ENCODE peak calls at places on chromosome 6, in six cellular contexts. M is PC-3; P is CD8-positive, alpha-beta T cell; C is pancreas; S is stomach; G is adrenal gland. T is an unnamed sample. For H3K4me1, the result is how much of the 10 kb centered on the place peaks cover.

GRCh38 chr6:119034827-119035458 is 43.5 kb downstream of the FAM184A start:
- DNase-seq in S (no peak), C (no peak), G (no peak), M (no peak), P (no peak), T (no peak)

GRCh38 chr6:74578339-74578738 is 627.5 kb downstream of the COL12A1 start:
- DNase-seq in S (no peak), C (no peak), G (no peak), M (peak), P (no peak), T (no peak)

GRCh38 chr6:105429676-105430075 is 26.8 kb upstream of the PREP start:
- DNase-seq in G (no peak), P (no peak), C (no peak), M (no peak), S (no peak), T (no peak)

GRCh38 chr6:2450546-2450945 is 205.1 kb upstream of the GMDS start:
- DNase-seq in C (peak), S (peak), G (peak), M (peak), P (no peak), T (peak)

GRCh38 chr6:1240766-1241165 is 71.1 kb upstream of the FOXQ1 start:
- DNase-seq in C (no peak), M (peak), G (no peak), S (no peak), P (no peak), T (no peak)

GRCh38 chr6:63272397-63272796 is 47.4 kb downstream of the LGSN start:
- DNase-seq in G (no peak), P (no peak), S (no peak), M (peak), C (no peak), T (no peak)

GRCh38 chr6:157683707-157684106 is 139.3 kb upstream of the SNX9 start:
- DNase-seq in P (no peak), S (no peak), C (no peak), G (no peak), M (no peak), T (no peak)

GRCh38 chr6:169949501-169950097 is 198.2 kb downstream of the ERMARD start:
- DNase-seq in M (no peak), G (no peak), P (no peak), C (no peak), S (no peak), T (no peak)

GRCh38 chr6:161584051-161584450 is 310.2 kb upstream of the AGPAT4 start:
- DNase-seq in C (no peak), G (no peak), P (no peak), S (no peak), M (peak), T (no peak)

GRCh38 chr6:165222315-165223025 is 86.9 kb downstream of the C6orf118 start:
- DNase-seq in C (no peak), P (no peak), M (peak), S (no peak), G (no peak), T (no peak)

GRCh38 chr6:99495466-99495865 is 19.8 kb downstream of the USP45 start:
- DNase-seq in P (no peak), S (no peak), G (no peak), C (no peak), M (no peak), T (no peak)

GRCh38 chr6:47672816-47673215 is 25.6 kb upstream of the ADGRF4 start:
- DNase-seq in G (no peak), S (no peak), C (no peak), M (no peak), P (no peak), T (no peak)

GRCh38 chr6:146211646-146212045 is 182.8 kb downstream of the GRM1 start:
- DNase-seq in G (no peak), S (no peak), P (no peak), M (no peak), C (no peak), T (no peak)

GRCh38 chr6:86273936-86274335 is 631.2 kb upstream of the SYNCRIP start:
- DNase-seq in C (no peak), S (no peak), P (no peak), G (no peak), M (no peak), T (no peak)

GRCh38 chr6:5059036-5059896 is 25.9 kb upstream of the PPP1R3G start:
- DNase-seq in S (no peak), M (no peak), C (no peak), P (no peak), G (no peak), T (no peak)

GRCh38 chr6:34522740-34523139 is 33.4 kb downstream of the SPDEF start:
- DNase-seq in P (no peak), M (no peak), C (no peak), G (no peak), S (no peak), T (no peak)

GRCh38 chr6:4351857-4352669 is 216.7 kb upstream of the ECI2 start:
- DNase-seq in M (peak), P (no peak), C (no peak), G (peak), S (peak), T (no peak)

GRCh38 chr6:75579951-75580350 is 21.7 kb upstream of the SENP6 start:
- DNase-seq in M (no peak), S (no peak), C (no peak), G (no peak), P (no peak), T (no peak)

GRCh38 chr6:122735618-122736017 is 43.9 kb upstream of the FABP7 start:
- DNase-seq in S (no peak), M (no peak), G (no peak), C (no peak), P (no peak), T (no peak)

GRCh38 chr6:33816911-33817310 is 13.1 kb upstream of the MLN start:
- DNase-seq in S (no peak), M (no peak), C (no peak), G (no peak), P (no peak), T (no peak)

GRCh38 chr6:143592335-143592734 is 80.8 kb upstream of the FUCA2 start:
- DNase-seq in G (no peak), M (peak), P (no peak), S (no peak), C (no peak), T (no peak)

GRCh38 chr6:159042003-159042823 is 2.6 kb downstream of the TAGAP start:
- DNase-seq in G (peak), M (peak), S (peak), P (peak), C (peak), T (peak)

GRCh38 chr6:3750324-3751018 is 1.0 kb downstream of the PXDC1 start:
- DNase-seq in M (peak), S (peak), P (no peak), G (peak), C (peak), T (peak)

GRCh38 chr6:133741375-133741861 is 147.5 kb upstream of the TCF21 start:
- DNase-seq in S (no peak), P (no peak), M (no peak), G (no peak), C (no peak), T (no peak)

GRCh38 chr6:4008324-4009047 is 70.5 kb downstream of the FAM217A start:
- DNase-seq in G (no peak), S (no peak), M (peak), C (peak), P (no peak), T (peak)

GRCh38 chr6:12636336-12636735 is 80.2 kb upstream of the PHACTR1 start:
- DNase-seq in C (no peak), G (no peak), M (peak), S (no peak), P (no peak), T (no peak)

GRCh38 chr6:9204171-9204570 is 768.8 kb upstream of the SLC35B3 start:
- DNase-seq in G (peak), C (peak), P (no peak), S (no peak), M (peak), T (no peak)

GRCh38 chr6:167907837-167908681 is 81.3 kb downstream of the AFDN start:
- DNase-seq in S (no peak), C (no peak), M (peak), G (no peak), P (no peak), T (no peak)

GRCh38 chr6:157240059-157240959 is 83.0 kb downstream of the TMEM242 start:
- DNase-seq in G (no peak), M (peak), C (no peak), P (no peak), S (no peak), T (peak)

GRCh38 chr6:30743099-30744053 is 889 bp upstream of the FLOT1 start:
- DNase-seq in M (no peak), S (no peak), C (peak), P (peak), G (peak), T (peak)

GRCh38 chr6:168157272-168158007 is 78.4 kb upstream of the FRMD1 start:
- DNase-seq in G (no peak), C (no peak), S (no peak), P (no peak), M (peak), T (no peak)

GRCh38 chr6:33217681-33218080 is 9.4 kb downstream of the RING1 start:
- DNase-seq in M (no peak), P (no peak), S (no peak), G (no peak), C (no peak), T (no peak)

GRCh38 chr6:106102034-106102433 is 15.9 kb downstream of the PRDM1 start:
- DNase-seq in M (no peak), G (no peak), S (no peak), P (no peak), C (no peak), T (no peak)

GRCh38 chr6:88662163-88662580 is 301.2 kb downstream of the RNGTT start:
- DNase-seq in P (no peak), G (no peak), M (no peak), S (peak), C (no peak), T (no peak)

GRCh38 chr6:157603314-157603940 is 219.6 kb upstream of the SNX9 start:
- DNase-seq in S (no peak), C (no peak), M (no peak), P (no peak), G (no peak), T (no peak)

GRCh38 chr6:167721291-167721690 is 105.4 kb upstream of the AFDN start:
- DNase-seq in C (no peak), S (peak), M (no peak), P (no peak), G (no peak), T (no peak)

GRCh38 chr6:11754625-11755289 is 23.8 kb downstream of the ADTRP start:
- DNase-seq in P (no peak), S (no peak), C (no peak), M (no peak), G (no peak), T (no peak)

GRCh38 chr6:169837529-169838250 is 86.3 kb downstream of the ERMARD start:
- DNase-seq in M (no peak), G (peak), P (no peak), S (peak), C (no peak), T (no peak)

GRCh38 chr6:16898640-16899428 is 137.6 kb upstream of the ATXN1 start:
- DNase-seq in M (no peak), G (no peak), S (no peak), C (no peak), P (no peak), T (no peak)

GRCh38 chr6:79246891-79247290 is 12.4 kb upstream of the HMGN3 start:
- DNase-seq in G (no peak), C (no peak), S (no peak), P (no peak), M (no peak), T (no peak)

GRCh38 chr6:79250559-79250958 is 16.1 kb upstream of the HMGN3 start:
- DNase-seq in G (no peak), S (no peak), P (no peak), C (no peak), M (no peak), T (no peak)

GRCh38 chr6:79249136-79249535 is 14.7 kb upstream of the HMGN3 start:
- DNase-seq in C (no peak), M (no peak), G (no peak), P (no peak), S (no peak), T (no peak)

GRCh38 chr6:79250107-79250514 is 15.6 kb upstream of the HMGN3 start:
- DNase-seq in G (no peak), M (no peak), C (no peak), P (no peak), S (no peak), T (no peak)
- TF ChIP-seq CTCF in G (no peak), M (no peak), C (no peak), P (no peak), S (no peak), T (no peak)

GRCh38 chr6:7313505-7314165 is 636 bp upstream of the SSR1 start:
- DNase-seq in G (no peak), C (no peak), M (peak), S (no peak), P (no peak), T (peak)
- H3K4me1 ChIP-seq in G (under half), C (under half), M (under half), S (under half), P (under half), T (under half)

GRCh38 chr6:26258199-26258977 is 106.6 kb upstream of the BTN3A2 start:
- DNase-seq in M (peak), C (no peak), S (no peak), P (no peak), G (no peak), T (no peak)
- TF ChIP-seq CTCF in M (peak), C (no peak), S (no peak), P (no peak), G (no peak), T (no peak)

GRCh38 chr6:108163644-108164536 is 1.9 kb upstream of the NR2E1 start:
- DNase-seq in S (no peak), M (no peak), P (no peak), G (no peak), C (no peak), T (no peak)

GRCh38 chr6:108161724-108162282 is 4.0 kb upstream of the NR2E1 start:
- DNase-seq in P (no peak), G (no peak), C (no peak), S (no peak), M (no peak), T (no peak)

GRCh38 chr6:108164537-108164814 is 1.3 kb upstream of the NR2E1 start:
- DNase-seq in G (no peak), C (no peak), P (no peak), S (no peak), M (no peak), T (no peak)

GRCh38 chr6:108164815-108165706 is 761 bp upstream of the NR2E1 start:
- DNase-seq in G (no peak), C (no peak), P (no peak), M (no peak), S (no peak), T (no peak)

DNA sequence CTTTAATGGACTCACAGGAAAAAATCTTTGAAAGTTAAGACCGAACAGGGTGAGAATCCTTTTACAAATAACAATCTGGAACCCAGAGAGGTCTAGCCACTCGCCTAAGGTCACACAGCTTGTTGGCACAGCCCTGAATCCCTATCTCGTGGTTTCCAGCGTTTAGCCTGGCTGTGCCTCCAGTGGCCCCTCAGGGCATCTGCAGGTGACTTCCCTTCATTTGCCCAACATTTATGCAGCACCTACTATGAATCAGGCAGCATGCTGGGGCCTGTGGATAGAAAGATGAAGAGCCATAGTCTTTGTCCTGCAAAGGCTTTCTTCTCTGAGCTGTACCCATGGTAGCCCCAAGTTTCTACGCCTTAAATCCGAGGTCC is 2.6 kb upstream of the NR2E1 start:
- DNase-seq in M (peak), C (no peak), P (no peak), S (no peak), G (no peak), T (no peak)
- H3K4me1 ChIP-seq in M (under half), C (under half), P (under half), S (under half), G (under half), T (under half)

DNA sequence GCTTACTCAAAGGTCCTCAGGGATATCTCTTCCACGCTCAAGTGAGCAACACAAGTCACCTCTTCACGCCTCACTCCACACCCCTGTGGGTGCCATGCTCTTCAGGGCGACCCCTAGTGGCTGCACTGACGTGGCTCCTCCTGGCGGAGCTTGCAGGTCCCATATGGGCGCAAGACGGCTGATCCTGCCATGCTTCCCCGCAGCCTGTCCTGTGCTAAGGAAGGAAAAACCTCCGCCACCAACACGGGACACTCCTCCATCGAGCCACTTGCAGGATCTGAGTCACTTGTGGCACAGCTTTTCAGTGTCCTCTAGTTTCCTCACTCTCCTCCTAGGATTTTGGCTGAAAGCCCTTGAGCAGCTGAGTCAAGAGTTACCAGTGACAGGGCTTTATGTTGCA is 90.7 kb downstream of the KHDC1L start:
- DNase-seq in S (no peak), P (no peak), G (peak), C (peak), M (peak), T (peak)
- TF ChIP-seq CTCF in S (no peak), P (no peak), G (no peak), C (no peak), M (peak), T (no peak)

GRCh38 chr6:136696783-136697364 is 95.4 kb downstream of the MAP3K5 start:
- DNase-seq in P (no peak), G (no peak), C (no peak), S (no peak), M (no peak), T (no peak)
- H3K4me1 ChIP-seq in P (under half), G (half or more), C (half or more), S (under half), M (under half), T (under half)

GRCh38 chr6:56757585-56757984 is 114.9 kb upstream of the DST start:
- DNase-seq in S (peak), C (peak), M (peak), P (no peak), G (peak), T (no peak)
- TF ChIP-seq CTCF in S (no peak), C (peak), M (peak), P (no peak), G (peak), T (peak)

GRCh38 chr6:39848171-39848570 is 56.0 kb downstream of the DAAM2 start:
- DNase-seq in C (no peak), M (no peak), S (no peak), G (no peak), P (no peak), T (no peak)
- H3K4me1 ChIP-seq in C (under half), M (under half), S (under half), G (half or more), P (under half), T (under half)

GRCh38 chr6:36927114-36927513 is 27.4 kb upstream of the PI16 start:
- DNase-seq in M (no peak), G (no peak), S (no peak), P (no peak), C (no peak), T (no peak)

GRCh38 chr6:36929152-36929551 is 25.4 kb upstream of the PI16 start:
- DNase-seq in P (no peak), S (no peak), C (no peak), M (no peak), G (peak), T (no peak)

GRCh38 chr6:36928547-36928918 is 26.0 kb upstream of the PI16 start:
- DNase-seq in M (no peak), C (no peak), S (no peak), P (no peak), G (no peak), T (peak)

GRCh38 chr6:36926711-36927110 is 27.8 kb upstream of the PI16 start:
- DNase-seq in C (no peak), G (no peak), P (no peak), M (no peak), S (no peak), T (no peak)

DNA sequence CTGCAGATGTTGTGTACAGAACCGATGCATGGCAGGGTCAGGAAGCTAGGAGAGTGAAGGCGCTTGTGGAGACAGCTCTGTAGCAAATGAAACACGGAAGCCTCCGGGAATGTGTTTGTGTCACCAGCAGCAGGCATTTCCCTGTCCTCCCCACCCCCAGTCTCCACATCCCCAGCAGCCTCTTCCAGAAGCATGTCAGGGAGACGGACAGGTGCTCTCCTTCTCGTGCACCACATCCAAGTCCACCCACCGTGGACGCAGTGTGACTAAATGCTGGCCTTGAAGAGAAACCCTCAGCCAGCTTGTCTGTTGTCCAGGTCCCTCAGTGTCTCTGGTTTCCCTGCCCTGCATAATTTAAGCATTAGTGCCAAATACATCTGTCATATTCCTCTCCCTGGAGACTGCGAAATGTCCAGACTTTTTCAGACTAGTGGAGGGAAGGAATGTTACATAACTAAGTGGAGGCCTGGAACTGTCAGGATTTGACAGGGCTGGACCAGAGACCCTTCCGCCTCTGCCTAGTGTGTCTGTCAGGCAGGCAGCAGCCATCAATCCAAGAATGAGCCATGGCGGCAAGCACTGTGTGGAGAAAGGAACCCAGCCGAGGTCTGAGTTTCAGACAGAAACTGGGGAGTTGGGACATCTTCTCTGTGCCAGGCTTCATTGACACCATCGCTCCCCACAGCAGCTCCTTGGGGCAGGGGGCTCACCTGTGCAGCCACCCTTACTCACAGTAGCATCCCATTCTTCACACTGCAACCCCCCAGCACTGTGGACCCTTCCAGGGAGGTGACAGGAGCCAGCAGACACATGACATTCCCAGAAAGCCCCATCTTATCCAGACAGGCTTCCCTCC is 26.6 kb upstream of the PI16 start:
- DNase-seq in S (no peak), G (peak), M (no peak), P (no peak), C (no peak), T (no peak)
- TF ChIP-seq CTCF in S (no peak), G (no peak), M (no peak), P (no peak), C (no peak), T (no peak)

T was measured in mucosa of descending colon.